ENCODE peak calls at places on chromosomes 7 and 10, in ten cellular contexts. U is CD8-positive, alpha-beta T cell; C is fibroblast of lung; O is HFFc6; L is mucosa of descending colon; W is nephron progenitor cell; Q is PC-9; J is activated B cell treated with CpG ODN at 0.5 μM for 24 hours; Z is cardiac fibroblast; I is AG04449. G is an unnamed sample.

GRCh38 chr10:29849434-29849833 is 210.0 kb downstream of the JCAD start:
- DNase-seq in L (no peak), Z (peak), I (no peak), Q (no peak), W (no peak), U (no peak), O (peak), C (peak), J (no peak), G (no peak)

GRCh38 chr10:792792-793100 is 103.3 kb upstream of the DIP2C start:
- DNase-seq in W (no peak), C (peak), Q (no peak), L (no peak), Z (peak), U (no peak), I (no peak), J (no peak), O (no peak), G (no peak)

GRCh38 chr7:137018468-137018867 is 150.0 kb downstream of the CHRM2 start:
- DNase-seq in O (no peak), Q (no peak), I (no peak), Z (no peak), W (no peak), L (no peak), C (no peak), J (no peak), U (no peak), G (no peak)

GRCh38 chr7:115672024-115672423 is 358.5 kb downstream of the TFEC start:
- DNase-seq in J (no peak), I (no peak), U (no peak), O (peak), W (no peak), L (no peak), Q (no peak), Z (no peak), C (peak), G (no peak)

GRCh38 chr10:32938554-32939061 is 19.4 kb downstream of the ITGB1 start:
- DNase-seq in O (no peak), C (no peak), U (no peak), Q (no peak), Z (no peak), J (no peak), L (peak), W (no peak), I (no peak), G (peak)

GRCh38 chr10:29590598-29591415 is 44.0 kb downstream of the SVIL start:
- DNase-seq in U (no peak), Z (peak), Q (peak), W (no peak), I (peak), C (peak), L (no peak), J (no peak), O (peak), G (no peak)

GRCh38 chr7:5598769-5599371 is 175.2 kb upstream of the TNRC18 start:
- DNase-seq in O (no peak), W (peak), Q (no peak), J (no peak), I (no peak), L (no peak), C (peak), Z (no peak), U (no peak), G (no peak)

GRCh38 chr7:114047889-114048288 is 129.1 kb upstream of the PPP1R3A start:
- DNase-seq in L (no peak), I (no peak), W (no peak), U (no peak), Q (no peak), Z (peak), O (no peak), J (no peak), C (peak), G (no peak)

GRCh38 chr10:35746004-35746403 is 103.9 kb upstream of the FZD8 start:
- DNase-seq in O (no peak), Z (no peak), Q (no peak), U (no peak), I (no peak), L (no peak), W (no peak), C (no peak), J (no peak), G (no peak)

GRCh38 chr10:43857206-43857952 is 208.7 kb upstream of the ZNF32 start:
- DNase-seq in Z (peak), U (peak), C (peak), L (no peak), W (no peak), Q (no peak), I (peak), J (no peak), O (peak), G (no peak)

GRCh38 chr10:132960071-132960472 is 17.7 kb upstream of the CFAP46 start:
- DNase-seq in J (no peak), I (no peak), W (no peak), O (no peak), L (no peak), C (no peak), U (no peak), Z (no peak), Q (no peak), G (no peak)

GRCh38 chr10:59387951-59388431 is 25.6 kb upstream of the FAM13C start:
- DNase-seq in W (no peak), I (peak), Z (peak), U (no peak), Q (no peak), C (peak), O (peak), L (no peak), J (no peak), G (no peak)

GRCh38 chr10:78473016-78473415 is 439.4 kb downstream of the RPS24 start:
- DNase-seq in W (peak), Q (no peak), L (no peak), C (no peak), I (no peak), U (no peak), Z (no peak), J (no peak), O (no peak), G (no peak)

GRCh38 chr7:135169141-135169935 is 1.2 kb downstream of the CYREN start:
- DNase-seq in I (no peak), L (peak), U (peak), O (peak), Q (peak), Z (peak), J (no peak), C (peak), W (peak), G (no peak)

GRCh38 chr7:80826520-80827237 is 92.2 kb downstream of the SEMA3C start:
- DNase-seq in U (no peak), O (peak), Q (no peak), C (peak), W (no peak), I (no peak), Z (peak), J (no peak), L (no peak), G (no peak)

GRCh38 chr7:87858427-87859100 is 17.6 kb downstream of the SLC25A40 start:
- DNase-seq in W (no peak), I (no peak), L (no peak), J (no peak), O (no peak), C (no peak), Z (no peak), U (no peak), Q (no peak), G (no peak)

GRCh38 chr10:3926675-3927525 is 141.9 kb upstream of the KLF6 start:
- DNase-seq in Q (no peak), Z (peak), U (no peak), C (peak), L (no peak), I (no peak), O (no peak), J (no peak), W (no peak), G (no peak)

GRCh38 chr10:112360308-112361270 is 13.3 kb upstream of the ACSL5 start:
- DNase-seq in Z (peak), I (no peak), U (no peak), L (peak), Q (peak), J (no peak), O (peak), W (no peak), C (peak), G (no peak)

GRCh38 chr7:111647881-111648280 is 85.6 kb upstream of the IMMP2L start:
- DNase-seq in Q (no peak), O (no peak), L (no peak), W (no peak), C (no peak), I (no peak), U (no peak), J (no peak), Z (no peak), G (no peak)

GRCh38 chr7:29877196-29877595 is 70.9 kb downstream of the WIPF3 start:
- DNase-seq in O (no peak), U (no peak), L (no peak), C (no peak), I (no peak), W (no peak), Q (peak), J (no peak), Z (peak), G (no peak)

GRCh38 chr7:84490661-84491060 is 296.1 kb upstream of the SEMA3A start:
- DNase-seq in W (no peak), J (no peak), Q (no peak), C (peak), L (no peak), U (no peak), I (no peak), Z (peak), O (peak), G (no peak)

GRCh38 chr7:43491984-43492383 is 90.9 kb upstream of the STK17A start:
- DNase-seq in L (no peak), W (no peak), Q (no peak), C (peak), J (no peak), I (peak), U (no peak), Z (peak), O (peak), G (no peak)

GRCh38 chr10:93039721-93040120 is 20.9 kb upstream of the CYP26C1 start:
- DNase-seq in Z (peak), C (peak), J (no peak), Q (no peak), U (no peak), I (no peak), W (no peak), L (no peak), O (peak), G (no peak)

GRCh38 chr7:157926521-157927167 is 589.8 kb downstream of the DNAJB6 start:
- DNase-seq in Z (no peak), U (peak), J (no peak), L (no peak), I (no peak), W (no peak), C (no peak), O (no peak), Q (no peak), G (no peak)

GRCh38 chr10:50375051-50375452 is 123.7 kb upstream of the ASAH2 start:
- DNase-seq in W (no peak), I (no peak), C (no peak), L (no peak), Z (no peak), O (no peak), U (no peak), Q (peak), J (no peak), G (no peak)

GRCh38 chr10:1120761-1121160 is 64.6 kb downstream of the WDR37 start:
- DNase-seq in L (no peak), Z (no peak), Q (no peak), O (no peak), I (no peak), C (peak), U (no peak), W (peak), J (no peak), G (no peak)

GRCh38 chr10:33073641-33074410 is 115.8 kb upstream of the ITGB1 start:
- DNase-seq in C (no peak), U (no peak), L (no peak), W (no peak), I (no peak), Z (peak), O (no peak), Q (no peak), J (no peak), G (no peak)

GRCh38 chr7:145696071-145696470 is 420.5 kb upstream of the CNTNAP2 start:
- DNase-seq in Q (no peak), U (no peak), W (no peak), O (no peak), L (no peak), J (no peak), Z (no peak), I (no peak), C (no peak), G (no peak)

GRCh38 chr7:142535123-142535779 is 214.0 kb upstream of the PRSS1 start:
- DNase-seq in J (no peak), U (peak), Z (peak), C (peak), L (no peak), Q (peak), W (peak), I (no peak), O (peak), G (peak)

GRCh38 chr10:36266923-36267322 is 624.8 kb upstream of the FZD8 start:
- DNase-seq in C (no peak), I (no peak), J (no peak), O (no peak), Q (no peak), U (no peak), Z (no peak), W (no peak), L (no peak), G (no peak)

GRCh38 chr10:11272915-11273389 is 255.3 kb downstream of the CELF2 start:
- DNase-seq in L (no peak), J (no peak), Q (no peak), O (no peak), C (no peak), U (no peak), W (no peak), Z (no peak), I (no peak), G (no peak)

GRCh38 chr10:120917521-120918250 is 66.5 kb downstream of the WDR11 start:
- DNase-seq in O (no peak), C (no peak), U (no peak), J (no peak), I (no peak), W (no peak), Z (no peak), L (no peak), Q (no peak), G (no peak)

DNA sequence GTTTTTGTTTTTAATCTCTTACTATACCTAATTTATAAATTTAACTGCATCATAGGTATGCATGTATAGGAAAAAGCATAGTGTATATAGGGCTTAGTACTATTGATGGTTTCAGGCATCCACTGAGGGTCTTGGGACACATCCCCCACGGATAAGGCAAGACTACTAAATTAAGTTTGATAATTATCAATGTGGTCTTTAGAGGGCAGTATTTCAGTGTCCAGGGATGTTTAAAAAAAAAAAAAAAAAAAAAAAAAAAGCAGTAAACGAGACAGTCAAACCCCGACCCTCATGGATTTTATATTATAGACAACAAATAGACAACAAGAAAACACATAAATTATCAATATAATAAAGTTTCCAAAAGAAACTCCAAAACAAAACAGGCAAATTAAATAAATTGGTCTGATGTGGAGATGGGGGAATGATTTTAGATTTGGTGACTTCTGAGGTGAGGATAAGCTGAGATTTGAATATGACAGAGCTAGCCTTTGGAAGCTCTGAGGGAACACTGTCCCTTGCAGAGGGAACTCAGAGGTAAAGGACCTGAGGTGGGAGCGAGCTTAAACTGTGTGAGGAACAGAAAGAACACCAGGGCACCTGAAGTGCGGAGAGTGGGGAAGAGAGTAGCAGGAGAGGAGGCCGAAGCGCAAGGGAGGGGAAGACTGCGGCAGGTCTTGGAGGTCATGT is 14.8 kb downstream of the ACSM6 start:
- DNase-seq in J (no peak), C (no peak), O (no peak), U (no peak), L (no peak), Q (no peak), I (no peak), Z (peak), W (no peak), G (no peak)
- TF ChIP-seq CTCF in J (no peak), C (peak), O (peak), U (no peak), L (no peak), Q (peak), I (peak), Z (no peak), W (peak), G (peak)

DNA sequence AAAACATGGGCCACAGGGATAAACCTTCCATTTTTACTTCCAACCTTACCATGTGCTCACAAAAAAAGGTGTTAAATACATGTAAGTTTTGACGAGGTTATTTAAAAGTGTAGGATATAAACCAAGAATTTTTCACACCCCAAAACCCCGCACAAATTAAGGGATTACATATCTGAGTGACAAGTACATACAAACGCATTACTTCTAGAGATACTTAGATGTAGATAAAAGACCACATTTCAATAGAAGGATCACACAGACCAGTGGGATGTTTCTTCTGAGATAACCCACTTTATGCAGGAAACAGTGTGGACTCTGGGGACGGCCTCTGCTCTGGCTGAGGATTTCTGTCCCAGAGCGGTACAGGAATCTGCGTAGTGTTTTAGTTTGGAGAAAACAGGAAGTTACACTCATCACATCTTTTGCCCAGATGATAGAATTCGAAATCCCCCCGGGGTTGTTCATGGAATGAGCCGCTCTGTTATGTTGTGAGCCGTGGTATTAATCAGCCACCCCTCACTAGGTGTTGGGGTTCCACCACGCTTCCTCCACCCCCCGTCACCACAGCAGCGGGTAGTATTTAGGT is 1.4 kb upstream of the CUL1 start:
- DNase-seq in J (no peak), Q (no peak), L (no peak), O (peak), W (no peak), C (peak), U (no peak), Z (peak), I (no peak), G (no peak)
- TF ChIP-seq CTCF in J (no peak), Q (no peak), L (no peak), O (no peak), W (no peak), C (no peak), U (no peak), Z (no peak), I (no peak), G (no peak)

GRCh38 chr10:110115784-110116520 is 91.5 kb upstream of the MXI1 start:
- DNase-seq in U (no peak), C (no peak), L (no peak), I (no peak), O (no peak), Z (no peak), W (no peak), J (no peak), Q (no peak), G (no peak)

GRCh38 chr10:110110338-110110737 is 97.1 kb upstream of the MXI1 start:
- DNase-seq in J (no peak), C (no peak), L (no peak), O (no peak), I (no peak), U (no peak), Z (no peak), W (no peak), Q (no peak), G (no peak)

GRCh38 chr10:110118891-110119621 is 88.3 kb upstream of the MXI1 start:
- DNase-seq in O (no peak), C (no peak), Q (no peak), I (no peak), J (no peak), L (no peak), U (no peak), W (no peak), Z (no peak), G (no peak)

GRCh38 chr10:110107887-110108286 is 99.5 kb upstream of the MXI1 start:
- DNase-seq in C (no peak), O (no peak), W (no peak), Q (no peak), J (no peak), U (no peak), Z (no peak), L (no peak), I (no peak), G (no peak)

GRCh38 chr10:110113670-110114337 is 93.6 kb upstream of the MXI1 start:
- DNase-seq in W (no peak), Z (no peak), J (no peak), L (no peak), Q (no peak), O (no peak), I (no peak), C (no peak), U (no peak), G (no peak)
- TF ChIP-seq CTCF in W (no peak), Z (no peak), J (no peak), L (no peak), Q (no peak), O (no peak), I (no peak), C (no peak), U (no peak), G (no peak)

DNA sequence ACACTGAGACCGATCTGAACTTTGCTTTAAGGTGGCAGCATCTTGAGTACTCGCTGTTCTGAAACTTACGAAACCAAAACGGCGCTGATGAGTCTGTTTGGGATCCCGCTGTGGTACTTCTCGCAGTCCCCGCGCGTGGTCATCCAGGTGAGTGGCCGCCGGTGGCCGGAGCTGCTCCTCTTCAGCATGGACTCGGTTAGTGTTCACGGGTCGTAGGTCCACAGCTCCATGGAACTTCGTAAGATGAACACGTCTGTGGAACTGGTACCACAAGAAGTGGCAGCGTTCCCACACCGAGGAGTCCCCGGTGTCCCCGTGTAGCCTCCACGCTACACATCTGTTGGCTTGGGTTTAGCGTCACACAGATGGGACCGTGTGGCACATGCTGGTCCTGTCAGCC is 10.4 kb upstream of the GET4 start:
- DNase-seq in O (no peak), U (no peak), L (peak), W (no peak), I (no peak), C (no peak), Q (no peak), J (no peak), Z (no peak), G (no peak)
- TF ChIP-seq CTCF in O (no peak), U (no peak), L (no peak), W (no peak), I (no peak), C (no peak), Q (no peak), J (no peak), Z (no peak), G (no peak)

GRCh38 chr10:42836771-42837468 is 54.3 kb downstream of the BMS1 start:
- DNase-seq in J (no peak), U (no peak), C (peak), L (no peak), Z (peak), W (no peak), Q (no peak), I (no peak), O (peak), G (no peak)
- TF ChIP-seq CTCF in J (no peak), U (no peak), C (peak), L (no peak), Z (peak), W (no peak), Q (no peak), I (peak), O (no peak), G (no peak)

DNA sequence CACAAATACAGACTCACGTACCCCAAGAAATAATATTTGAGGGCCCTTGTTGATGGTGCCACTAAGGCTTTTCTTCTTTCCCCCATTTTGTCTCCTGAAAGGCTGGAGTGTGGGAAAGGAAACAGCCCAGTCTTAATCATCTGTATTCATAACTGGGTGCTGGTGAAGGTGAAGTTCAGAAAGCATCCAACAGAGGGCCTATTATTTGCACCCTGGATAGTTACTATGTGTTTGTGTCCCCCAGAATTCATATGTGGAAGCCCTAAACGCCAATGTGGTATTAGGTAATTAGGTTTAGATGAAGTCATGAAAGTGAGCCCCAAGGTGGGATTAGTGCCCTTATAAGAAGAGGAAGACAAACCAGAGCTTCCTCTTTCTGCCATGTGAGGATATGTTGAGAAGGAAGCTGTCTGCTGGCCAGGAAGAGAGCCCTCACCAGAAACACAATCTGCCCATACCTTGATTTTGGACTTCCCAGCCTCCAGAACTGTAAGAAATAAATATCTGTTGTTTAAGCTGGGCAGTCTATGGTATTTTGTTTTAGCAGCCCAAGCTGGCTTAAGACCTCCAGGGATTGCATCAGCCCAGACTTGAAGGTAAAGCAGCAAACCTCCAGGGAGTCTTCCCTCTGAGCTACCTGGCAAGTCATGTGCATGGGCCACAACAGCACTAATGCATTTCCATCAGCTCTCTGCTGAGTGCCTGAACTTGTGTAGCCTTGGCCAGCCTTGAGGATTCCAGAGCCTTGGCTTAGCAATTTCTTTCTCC is 90.0 kb upstream of the ADRB1 start:
- DNase-seq in W (no peak), U (no peak), Q (no peak), I (no peak), L (no peak), J (no peak), O (no peak), Z (no peak), C (no peak), G (no peak)
- TF ChIP-seq CTCF in W (no peak), U (no peak), Q (peak), I (no peak), L (no peak), J (no peak), O (peak), Z (peak), C (no peak), G (peak)

G was measured in neural crest cell.